ENCODE peak calls at places on chromosomes 7 and 10, in four cellular contexts. C is T-helper 1 cell, E is GM12892, X is NCI-H345. Y is an unnamed sample.

GRCh38 chr10:84008878-84009277 is 130.4 kb upstream of the GHITM start:
- DNase-seq in C (peak; percentile 20), E (no peak), X (no peak), Y (peak; percentile 30)

GRCh38 chr10:118753331-118753730 is 1.4 kb downstream of the CACUL1 start:
- DNase-seq in C (peak; percentile 2), E (no peak), X (no peak), Y (no peak)

GRCh38 chr7:158263110-158263963 is 324.3 kb downstream of the PTPRN2 start:
- DNase-seq in C (no peak), E (no peak), X (no peak), Y (no peak)

GRCh38 chr10:88952647-88953111 is at the start of gene ACTA2:
- DNase-seq in C (no peak), E (no peak), X (no peak), Y (no peak)

GRCh38 chr7:148962515-148962822 is 65.8 kb downstream of the PDIA4 start:
- DNase-seq in C (no peak), E (no peak), X (no peak), Y (no peak)

GRCh38 chr7:143299346-143299745 is 11.2 kb downstream of the CASP2 start:
- DNase-seq in C (no peak), E (no peak), X (no peak), Y (no peak)

GRCh38 chr7:151110236-151110940 is 24.1 kb downstream of the AGAP3 start:
- DNase-seq in C (no peak), E (no peak), X (no peak), Y (no peak)

GRCh38 chr10:29117781-29118180 is 171.1 kb upstream of the LYZL1 start:
- DNase-seq in C (no peak), E (no peak), X (no peak), Y (no peak)

GRCh38 chr7:95199779-95200558 is 124.4 kb downstream of the PON1 start:
- DNase-seq in C (peak; percentile 2), E (peak; percentile 2), X (peak; percentile 65), Y (peak; percentile 39)

GRCh38 chr7:127390186-127390816 is 2.2 kb downstream of the ZNF800 start:
- DNase-seq in C (no peak), E (no peak), X (no peak), Y (no peak)

GRCh38 chr7:37352974-37353948 is 95.4 kb downstream of the ELMO1 start:
- DNase-seq in C (peak; percentile 90), E (no peak), X (peak; percentile 19), Y (peak; percentile 12)

GRCh38 chr7:3636131-3636860 is 335.2 kb downstream of the SDK1 start:
- DNase-seq in C (no peak), E (no peak), X (no peak), Y (no peak)

GRCh38 chr7:18855796-18856195 is 261.6 kb downstream of the TWIST1 start:
- DNase-seq in C (no peak), E (no peak), X (no peak), Y (no peak)

GRCh38 chr10:88154596-88155250 is 291.3 kb downstream of the PTEN start:
- DNase-seq in C (no peak), E (no peak), X (no peak), Y (no peak)

GRCh38 chr7:128591705-128592104 is 80.4 kb upstream of the GARIN1A start:
- DNase-seq in C (no peak), E (no peak), X (no peak), Y (no peak)

GRCh38 chr7:73433924-73434700 is 534 bp downstream of the FZD9 start:
- DNase-seq in C (no peak), E (no peak), X (no peak), Y (no peak)

GRCh38 chr7:97733276-97734206 is 1.7 kb downstream of the TAC1 start:
- DNase-seq in C (no peak), E (no peak), X (no peak), Y (no peak)

GRCh38 chr7:28847681-28848080 is 110.4 kb downstream of the TRIL start:
- DNase-seq in C (no peak), E (no peak), X (no peak), Y (no peak)

GRCh38 chr10:112649492-112650152 is 202.6 kb downstream of the VTI1A start:
- DNase-seq in C (no peak), E (no peak), X (no peak), Y (no peak)

GRCh38 chr10:91210435-91210834 is 10.0 kb upstream of the PCGF5 start:
- DNase-seq in C (no peak), E (no peak), X (peak; percentile 96), Y (no peak)

GRCh38 chr10:97683556-97684357 is 3.3 kb downstream of the AVPI1 start:
- DNase-seq in C (no peak), E (no peak), X (no peak), Y (peak; percentile 53)

GRCh38 chr7:130242198-130243014 is 24.3 kb upstream of the CPA2 start:
- DNase-seq in C (peak; percentile 23), E (peak; percentile 29), X (peak; percentile 31), Y (peak; percentile 62)

GRCh38 chr7:104794154-104794553 is 219.9 kb upstream of the KMT2E start:
- DNase-seq in C (no peak), E (no peak), X (no peak), Y (no peak)

GRCh38 chr10:92640110-92640509 is 47.2 kb downstream of the KIF11 start:
- DNase-seq in C (no peak), E (no peak), X (no peak), Y (no peak)

GRCh38 chr10:27360581-27361172 is 120.1 kb upstream of the ACBD5 start:
- DNase-seq in C (peak; percentile 77), E (peak; percentile 32), X (peak; percentile 68), Y (peak; percentile 50)

GRCh38 chr10:45566415-45566814 is 106.2 kb downstream of the ZFAND4 start:
- DNase-seq in C (no peak), E (no peak), X (no peak), Y (no peak)

GRCh38 chr7:116528008-116528789 is 3.4 kb downstream of the CAV1 start:
- DNase-seq in C (no peak), E (no peak), X (no peak), Y (no peak)